ENCODE peak calls at places on chromosomes 6 and 20, in four cellular contexts. V is A549, U is psoas muscle, N is pancreas. G is an unnamed sample.

GRCh38 chr6:139852484-139853140 is 478.2 kb upstream of the CITED2 start:
- DNase-seq in V (no peak), U (no peak), N (no peak), G (no peak)

GRCh38 chr20:884983-885952 is 30.9 kb downstream of the ANGPT4 start:
- DNase-seq in V (no peak), U (peak; percentile 65), N (no peak), G (no peak)

GRCh38 chr6:130968486-130968885 is 94.6 kb downstream of the EPB41L2 start:
- DNase-seq in V (no peak), U (no peak), N (no peak), G (no peak)

GRCh38 chr20:53914091-53914860 is 156.1 kb downstream of the BCAS1 start:
- DNase-seq in V (no peak), U (no peak), N (no peak), G (no peak)

GRCh38 chr6:41546866-41547798 is 951 bp downstream of the FOXP4 start:
- DNase-seq in V (peak; percentile 20), U (peak; percentile 72), N (peak; percentile 80), G (no peak)

GRCh38 chr20:39825950-39826349 is 863.1 kb downstream of the MAFB start:
- DNase-seq in V (no peak), U (no peak), N (no peak), G (no peak)

GRCh38 chr20:45400346-45401031 is 7.6 kb upstream of the DBNDD2 start:
- DNase-seq in V (no peak), U (no peak), N (no peak), G (no peak)

GRCh38 chr6:148364056-148364844 is 21.6 kb downstream of the SASH1 start:
- DNase-seq in V (no peak), U (no peak), N (no peak), G (peak; percentile 51)

GRCh38 chr6:57205550-57206328 is 16.4 kb downstream of the RAB23 start:
- DNase-seq in V (no peak), U (no peak), N (no peak), G (no peak)

GRCh38 chr6:90186637-90187361 is 109.8 kb downstream of the BACH2 start:
- DNase-seq in V (no peak), U (no peak), N (no peak), G (no peak)

GRCh38 chr6:42907336-42907735 is 8.5 kb upstream of the PTCRA start:
- DNase-seq in V (no peak), U (no peak), N (peak; percentile 44), G (peak; percentile 33)

GRCh38 chr20:57837208-57838035 is 127.6 kb upstream of the PMEPA1 start:
- DNase-seq in V (no peak), U (no peak), N (no peak), G (no peak)

GRCh38 chr6:125942677-125943527 is 13.7 kb upstream of the HINT3 start:
- DNase-seq in V (no peak), U (no peak), N (no peak), G (no peak)

DNA sequence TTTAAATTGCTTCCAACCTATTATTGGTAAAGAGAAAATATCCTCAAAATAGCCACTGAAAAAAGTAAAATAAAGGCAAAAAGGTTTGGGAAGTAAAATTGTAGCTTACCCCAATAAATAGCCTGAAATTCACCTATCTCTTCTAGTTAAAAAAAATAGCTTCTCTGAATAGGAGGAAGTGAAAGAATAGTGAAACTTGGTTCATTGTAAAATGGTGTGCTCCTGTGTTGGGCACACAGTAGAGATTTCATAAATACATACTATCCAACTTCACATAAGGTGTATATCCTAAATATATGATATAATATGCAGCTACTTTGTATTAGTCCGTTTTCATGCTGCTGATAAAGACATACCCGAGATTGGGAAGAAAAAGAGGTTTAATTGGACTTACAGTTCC is 45.3 kb downstream of the CDK19 start:
- DNase-seq in V (no peak), U (no peak), N (no peak), G (no peak)
- H3K9me3 ChIP-seq in V (peaks cover 5% of the 10 kb centered on the region), U (no peaks in the 10 kb centered on the region), N (no peaks in the 10 kb centered on the region), G (no peaks in the 10 kb centered on the region)

GRCh38 chr6:30282522-30282921 is 44.2 kb upstream of the TRIM39 start:
- DNase-seq in V (no peak), U (no peak), N (no peak), G (no peak)
- H3K9me3 ChIP-seq in V (peaks cover 78% of the 10 kb centered on the region), U (peaks cover 84% of the 10 kb centered on the region), N (peaks cover 6% of the 10 kb centered on the region), G (peaks cover 100% of the 10 kb centered on the region)

GRCh38 chr6:19153981-19154295 is 683.2 kb upstream of the ID4 start:
- DNase-seq in V (no peak), U (no peak), N (no peak), G (no peak)

GRCh38 chr6:19156443-19156842 is 680.7 kb upstream of the ID4 start:
- DNase-seq in V (no peak), U (no peak), N (no peak), G (no peak)

GRCh38 chr6:19153270-19153980 is 683.7 kb upstream of the ID4 start:
- DNase-seq in V (no peak), U (no peak), N (no peak), G (no peak)

GRCh38 chr6:19159087-19159486 is 678.1 kb upstream of the ID4 start:
- DNase-seq in V (no peak), U (no peak), N (no peak), G (no peak)

DNA sequence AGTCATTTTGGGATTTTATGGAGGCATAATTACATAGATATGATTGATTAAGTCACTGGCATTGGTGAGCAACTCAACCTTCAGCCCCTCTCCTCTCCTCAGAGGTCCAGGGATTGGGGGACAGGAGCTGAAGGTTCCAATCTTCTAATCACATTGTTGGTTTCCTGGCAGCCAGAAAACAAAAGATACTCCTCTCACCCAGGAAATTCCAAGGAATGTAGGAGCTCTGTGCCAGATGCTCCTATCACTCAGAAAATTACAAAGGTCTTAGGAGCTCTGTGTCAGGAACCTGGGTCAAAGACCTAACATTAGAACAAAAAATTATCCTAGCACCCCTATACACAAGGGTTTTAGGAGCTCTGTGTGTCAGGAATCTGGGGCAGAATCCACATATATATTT is 679.7 kb upstream of the ID4 start:
- DNase-seq in V (no peak), U (no peak), N (no peak), G (no peak)
- H3K9me3 ChIP-seq in V (no peaks in the 10 kb centered on the region), U (no peaks in the 10 kb centered on the region), N (no peaks in the 10 kb centered on the region), G (no peaks in the 10 kb centered on the region)

GRCh38 chr6:167688123-167688522 is 138.6 kb upstream of the AFDN start:
- DNase-seq in V (no peak), U (no peak), N (no peak), G (no peak)

GRCh38 chr6:167689278-167689677 is 137.4 kb upstream of the AFDN start:
- DNase-seq in V (no peak), U (no peak), N (no peak), G (no peak)

GRCh38 chr6:167691566-167692312 is 135.0 kb upstream of the AFDN start:
- DNase-seq in V (no peak), U (no peak), N (no peak), G (no peak)

GRCh38 chr6:167687035-167687720 is 139.5 kb upstream of the AFDN start:
- DNase-seq in V (no peak), U (no peak), N (no peak), G (no peak)

DNA sequence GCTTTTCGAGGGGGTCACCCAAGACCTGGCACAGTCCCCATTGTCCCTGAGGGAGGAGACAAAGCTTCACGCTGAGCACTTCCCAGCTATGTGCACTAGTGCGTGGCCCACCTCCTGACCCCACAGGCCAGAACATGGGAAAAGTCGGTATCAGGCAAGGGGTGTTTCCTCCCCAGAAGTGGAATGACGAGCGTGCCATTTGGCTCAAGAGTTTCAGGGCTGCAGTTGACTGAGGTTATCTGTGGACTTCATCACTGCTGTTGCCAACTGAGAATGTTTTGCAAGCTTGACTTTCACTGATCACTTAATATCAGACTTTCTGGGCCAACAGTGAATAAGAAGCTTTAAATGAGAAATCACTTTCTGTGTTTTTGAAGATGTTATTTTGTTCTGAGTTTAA is 137.0 kb upstream of the AFDN start:
- DNase-seq in V (no peak), U (no peak), N (no peak), G (peak; percentile 32)
- H3K9me3 ChIP-seq in V (no peaks in the 10 kb centered on the region), U (no peaks in the 10 kb centered on the region), N (no peaks in the 10 kb centered on the region), G (no peaks in the 10 kb centered on the region)

GRCh38 chr6:76026101-76026500 is 46.4 kb downstream of the IMPG1 start:
- DNase-seq in V (no peak), U (no peak), N (no peak), G (no peak)
- H3K9me3 ChIP-seq in V (no peaks in the 10 kb centered on the region), U (peaks cover 25% of the 10 kb centered on the region), N (peaks cover 5% of the 10 kb centered on the region), G (peaks cover 29% of the 10 kb centered on the region)

DNA sequence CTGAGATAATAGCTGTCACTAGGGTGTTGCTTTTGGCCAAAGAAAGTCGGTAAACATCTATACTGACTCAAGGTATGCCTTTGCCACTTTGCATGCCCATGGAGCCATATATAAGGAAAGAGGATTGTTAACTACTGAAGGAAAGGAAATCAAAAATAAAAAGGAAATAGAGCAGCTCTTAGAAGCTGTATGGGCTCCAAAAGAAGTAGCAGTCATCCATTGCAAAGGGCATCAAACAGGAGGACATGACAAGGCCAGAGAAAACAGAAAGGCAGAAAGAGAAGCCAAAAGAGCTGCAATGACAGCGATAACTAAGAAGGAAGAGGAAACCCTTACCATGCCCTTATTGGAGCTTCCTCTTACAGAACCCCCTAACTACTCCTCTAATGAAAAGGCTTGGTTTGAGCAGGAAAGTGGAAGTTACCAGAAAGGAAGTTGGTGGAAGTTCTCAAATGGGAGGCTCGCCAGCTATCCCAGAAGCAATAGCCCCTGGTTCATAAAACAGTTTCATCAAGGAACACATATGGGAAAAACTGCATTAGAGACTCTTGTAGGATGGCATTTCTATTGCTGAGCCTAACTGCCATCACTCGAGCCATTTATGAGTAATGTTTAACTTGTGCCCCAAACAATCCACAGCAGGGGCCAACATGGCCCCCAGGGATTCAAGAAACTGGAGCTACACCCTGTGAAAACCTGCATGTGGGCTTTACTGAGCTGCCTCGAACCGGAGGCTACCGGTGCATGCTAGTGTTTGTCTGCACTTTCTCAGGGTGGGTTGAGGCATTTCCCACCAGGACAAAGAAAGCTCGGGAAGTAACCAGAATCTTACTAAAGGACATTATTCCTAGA is 7.0 kb downstream of the IL22RA2 start:
- DNase-seq in V (no peak), U (no peak), N (no peak), G (no peak)
- H3K9me3 ChIP-seq in V (no peaks in the 10 kb centered on the region), U (no peaks in the 10 kb centered on the region), N (no peaks in the 10 kb centered on the region), G (no peaks in the 10 kb centered on the region)

G was measured in heart right ventricle.